ENCODE peak calls at places on chromosomes 5 and 9, in four cellular contexts. One of them, this sample, is unnamed.
A peak's percentile ranks its signal among the peaks of the same experiment; 100 is the strongest.

GRCh38 chr9:22363421-22363887 is 83.2 kb upstream of the DMRTA1 start:
- DNase-seq in H1: no peak
- DNase-seq in IMR-90: no peak
- DNase-seq in H9: no peak
- DNase-seq in this sample: no peak

GRCh38 chr9:113568481-113569321 is 105.2 kb downstream of the RGS3 start:
- DNase-seq in H1: no peak
- DNase-seq in H9: no peak
- DNase-seq in IMR-90: peak; percentile 43
- DNase-seq in this sample: no peak

GRCh38 chr5:122392844-122393243 is 80.8 kb downstream of the SNCAIP start:
- DNase-seq in IMR-90: peak; percentile 75
- DNase-seq in H9: no peak
- DNase-seq in H1: no peak
- DNase-seq in this sample: no peak

GRCh38 chr9:96523429-96523828 is 73.5 kb downstream of the HABP4 start:
- DNase-seq in IMR-90: no peak
- DNase-seq in H1: no peak
- DNase-seq in H9: no peak
- DNase-seq in this sample: no peak

GRCh38 chr5:97534166-97534565 is 351.1 kb upstream of the RIOK2 start:
- DNase-seq in H9: peak; percentile 38
- DNase-seq in IMR-90: peak; percentile 94
- DNase-seq in H1: no peak
- DNase-seq in this sample: peak; percentile 75

GRCh38 chr5:96807099-96807654 is 568 bp downstream of the ERAP1 start:
- DNase-seq in H9: peak; percentile 62
- DNase-seq in IMR-90: peak; percentile 53
- DNase-seq in H1: no peak
- DNase-seq in this sample: peak; percentile 60

GRCh38 chr5:7394889-7395431 is 978 bp upstream of the ADCY2 start:
- DNase-seq in IMR-90: no peak
- DNase-seq in H9: peak; percentile 68
- DNase-seq in H1: no peak
- DNase-seq in this sample: peak; percentile 74

GRCh38 chr5:74070766-74071165 is 444.8 kb downstream of the ARHGEF28 start:
- DNase-seq in H1: no peak
- DNase-seq in H9: no peak
- DNase-seq in IMR-90: no peak
- DNase-seq in this sample: no peak

GRCh38 chr9:88691811-88692210 is 156.8 kb downstream of the NXNL2 start:
- DNase-seq in H1: no peak
- DNase-seq in IMR-90: peak; percentile 84
- DNase-seq in H9: no peak
- DNase-seq in this sample: no peak

GRCh38 chr9:121754655-121755436 is 103.4 kb downstream of the DAB2IP start:
- DNase-seq in IMR-90: no peak
- DNase-seq in H9: no peak
- DNase-seq in H1: no peak
- DNase-seq in this sample: no peak

GRCh38 chr5:167284491-167284890 is 1007.0 kb upstream of the WWC1 start:
- DNase-seq in H9: no peak
- DNase-seq in IMR-90: peak; percentile 70
- DNase-seq in H1: no peak
- DNase-seq in this sample: no peak

GRCh38 chr5:171122372-171122771 is 186.7 kb upstream of the TLX3 start:
- DNase-seq in IMR-90: no peak
- DNase-seq in H1: no peak
- DNase-seq in H9: no peak
- DNase-seq in this sample: no peak

GRCh38 chr9:21017092-21017491 is 14.3 kb downstream of the HACD4 start:
- DNase-seq in H9: no peak
- DNase-seq in IMR-90: peak; percentile 94
- DNase-seq in H1: no peak
- DNase-seq in this sample: no peak

GRCh38 chr9:17802249-17802857 is 223.5 kb downstream of the SH3GL2 start:
- DNase-seq in IMR-90: peak; percentile 16
- DNase-seq in H9: no peak
- DNase-seq in H1: no peak
- DNase-seq in this sample: peak; percentile 10

GRCh38 chr5:137602721-137603273 is 103.7 kb upstream of the SPOCK1 start:
- DNase-seq in H1: no peak
- DNase-seq in IMR-90: no peak
- DNase-seq in H9: no peak
- DNase-seq in this sample: no peak

GRCh38 chr5:95843733-95844223 is 21.3 kb upstream of the GLRX start:
- DNase-seq in H1: no peak
- DNase-seq in IMR-90: no peak
- DNase-seq in H9: no peak
- DNase-seq in this sample: no peak

GRCh38 chr5:125046838-125047237 is 300.4 kb upstream of the ZNF608 start:
- DNase-seq in IMR-90: no peak
- DNase-seq in H9: no peak
- DNase-seq in H1: no peak
- DNase-seq in this sample: no peak

GRCh38 chr9:112620998-112621694 is 96.8 kb downstream of the INIP start:
- DNase-seq in H1: no peak
- DNase-seq in H9: no peak
- DNase-seq in IMR-90: no peak
- DNase-seq in this sample: no peak

GRCh38 chr5:178058321-178059012 is 54.9 kb upstream of the N4BP3 start:
- DNase-seq in H9: no peak
- DNase-seq in H1: no peak
- DNase-seq in IMR-90: no peak
- DNase-seq in this sample: no peak

GRCh38 chr9:107472581-107473335 is 16.8 kb downstream of the KLF4 start:
- DNase-seq in H1: no peak
- DNase-seq in IMR-90: no peak
- DNase-seq in H9: no peak
- DNase-seq in this sample: no peak

GRCh38 chr5:40172721-40173120 is 507.0 kb upstream of the PTGER4 start:
- DNase-seq in H1: no peak
- DNase-seq in H9: no peak
- DNase-seq in IMR-90: no peak
- DNase-seq in this sample: no peak

GRCh38 chr5:40198736-40199135 is 481.0 kb upstream of the PTGER4 start:
- DNase-seq in H1: no peak
- DNase-seq in IMR-90: no peak
- DNase-seq in H9: no peak
- DNase-seq in this sample: no peak

GRCh38 chr9:121399883-121400607 is 30.0 kb upstream of the STOM start:
- DNase-seq in H9: no peak
- DNase-seq in H1: no peak
- DNase-seq in IMR-90: peak; percentile 86
- DNase-seq in this sample: peak; percentile 76

GRCh38 chr5:16600949-16601348 is 15.8 kb downstream of the RETREG1 start:
- DNase-seq in IMR-90: no peak
- DNase-seq in H1: no peak
- DNase-seq in H9: no peak
- DNase-seq in this sample: no peak

GRCh38 chr9:107208121-107208520 is 75.0 kb upstream of the RAD23B start:
- DNase-seq in H9: no peak
- DNase-seq in IMR-90: peak; percentile 47
- DNase-seq in H1: no peak
- DNase-seq in this sample: no peak

GRCh38 chr9:16369427-16369826 is 501.0 kb downstream of the BNC2 start:
- DNase-seq in H9: peak; percentile 23
- DNase-seq in IMR-90: no peak
- DNase-seq in H1: no peak
- DNase-seq in this sample: peak; percentile 70

GRCh38 chr5:168128556-168128955 is 162.9 kb upstream of the WWC1 start:
- DNase-seq in H1: no peak
- DNase-seq in H9: no peak
- DNase-seq in IMR-90: no peak
- DNase-seq in this sample: no peak

GRCh38 chr5:92391-93220 is 638 bp downstream of the PLEKHG4B start:
- DNase-seq in IMR-90: no peak
- DNase-seq in H1: no peak
- DNase-seq in H9: no peak
- DNase-seq in this sample: peak; percentile 71

GRCh38 chr9:91727972-91728371 is 222.1 kb downstream of the ROR2 start:
- DNase-seq in H9: no peak
- DNase-seq in H1: no peak
- DNase-seq in IMR-90: no peak
- DNase-seq in this sample: no peak

GRCh38 chr9:93665128-93665565 is 88.8 kb downstream of the PHF2 start:
- DNase-seq in IMR-90: no peak
- DNase-seq in H1: no peak
- DNase-seq in H9: no peak
- DNase-seq in this sample: no peak

GRCh38 chr5:80798166-80798565 is 143.4 kb upstream of the DHFR start:
- DNase-seq in H9: no peak
- DNase-seq in H1: no peak
- DNase-seq in IMR-90: no peak
- DNase-seq in this sample: no peak

GRCh38 chr5:146001544-146002185 is 65.3 kb downstream of the SH3RF2 start:
- DNase-seq in H1: no peak
- DNase-seq in H9: no peak
- DNase-seq in IMR-90: no peak
- DNase-seq in this sample: no peak

GRCh38 chr5:135887881-135888614 is 7.6 kb downstream of the IL9 start:
- DNase-seq in H9: peak; percentile 69
- DNase-seq in H1: no peak
- DNase-seq in IMR-90: peak; percentile 52
- DNase-seq in this sample: peak; percentile 67

GRCh38 chr5:171821286-171821685 is 35.7 kb downstream of the SMIM23 start:
- DNase-seq in IMR-90: no peak
- DNase-seq in H9: no peak
- DNase-seq in H1: no peak
- DNase-seq in this sample: no peak

GRCh38 chr9:6910032-6910431 is 152.3 kb downstream of the KDM4C start:
- DNase-seq in H1: no peak
- DNase-seq in IMR-90: peak; percentile 34
- DNase-seq in H9: no peak
- DNase-seq in this sample: no peak

GRCh38 chr5:77629553-77630245 is 8.8 kb downstream of the OTP start:
- DNase-seq in IMR-90: no peak
- DNase-seq in H1: no peak
- DNase-seq in H9: peak; percentile 66
- DNase-seq in this sample: no peak

DNA sequence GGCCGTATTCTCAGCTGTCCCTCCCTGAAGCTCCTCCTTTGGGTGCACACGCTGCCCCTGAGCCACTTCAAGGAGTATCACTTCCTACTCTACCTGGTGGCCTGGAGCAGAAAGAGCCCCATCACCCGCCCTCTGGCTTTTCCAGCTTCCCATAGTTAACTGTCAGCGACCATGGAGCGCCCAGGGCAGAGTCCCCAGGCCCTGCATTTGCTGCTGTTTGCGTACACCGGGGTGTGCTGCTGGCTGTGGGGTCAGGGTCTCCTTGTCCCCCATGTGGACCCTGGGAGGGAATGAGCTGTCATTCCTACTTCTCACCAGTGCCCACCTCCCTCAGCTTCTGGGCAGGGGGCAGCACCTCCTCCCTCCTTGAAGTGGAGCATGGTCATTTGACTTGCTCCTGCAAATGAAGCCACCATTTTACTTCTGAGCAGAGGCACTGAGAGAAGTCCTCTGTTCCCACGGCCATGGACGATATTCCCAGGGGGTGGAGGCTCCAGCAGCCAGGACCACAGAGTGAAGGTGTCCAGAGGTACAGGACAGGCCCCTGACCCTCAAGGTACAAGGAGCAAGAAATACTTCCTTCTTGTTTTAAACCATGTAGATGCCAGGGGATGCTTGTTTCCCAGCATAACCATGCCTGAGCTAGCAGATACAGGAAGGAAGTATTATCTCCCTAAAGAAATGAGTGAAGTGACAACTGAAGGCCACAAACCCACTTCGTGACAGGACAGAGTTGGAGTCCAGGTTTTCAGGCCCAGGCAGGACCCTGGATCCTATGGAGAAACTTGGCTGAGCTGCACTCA is 40.6 kb upstream of the COL5A1 start:
- DNase-seq in IMR-90: no peak
- DNase-seq in H1: no peak
- DNase-seq in H9: peak; percentile 18
- DNase-seq in this sample: no peak
- H3K27ac ChIP-seq in IMR-90: peak overlapping the region; percentile 70
- H3K27ac ChIP-seq in H1: no peak overlapping the region
- H3K27ac ChIP-seq in H9: no peak overlapping the region
- H3K27ac ChIP-seq in this sample: peak overlapping the region; percentile 97

DNA sequence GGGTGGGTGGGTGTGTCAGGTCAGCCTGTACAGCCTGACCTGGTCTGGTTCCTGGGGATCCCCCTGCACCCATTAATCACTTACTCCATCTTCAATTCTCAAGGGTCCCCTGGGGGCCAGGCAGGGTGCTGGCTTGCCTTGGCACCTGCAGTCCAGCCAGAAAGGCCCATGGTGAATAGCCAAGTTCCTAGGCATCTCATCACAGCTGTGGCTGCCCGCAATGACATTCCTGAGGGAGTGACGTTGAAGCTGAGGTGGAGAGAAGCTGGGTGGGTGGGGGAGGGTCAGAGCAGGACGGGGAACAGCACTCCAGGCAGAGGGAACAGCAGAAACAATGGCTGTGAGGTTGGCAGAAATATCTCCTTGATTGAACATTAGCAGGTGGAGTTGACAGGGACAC is 10.6 kb downstream of the HMCN2 start:
- DNase-seq in H1: no peak
- DNase-seq in H9: no peak
- DNase-seq in IMR-90: peak; percentile 81
- DNase-seq in this sample: peak; percentile 73
- H3K56ac ChIP-seq in H1: no peak overlapping the region
- H3K56ac ChIP-seq in H9: no peak overlapping the region
- H3K56ac ChIP-seq in IMR-90: no peak overlapping the region
- H3K56ac ChIP-seq in this sample: no peak overlapping the region

GRCh38 chr5:143916441-143916840 is 104.5 kb downstream of the HMHB1 start:
- DNase-seq in H9: no peak
- DNase-seq in H1: no peak
- DNase-seq in IMR-90: no peak
- DNase-seq in this sample: no peak
- H3K27ac ChIP-seq in H9: no peak overlapping the region
- H3K27ac ChIP-seq in H1: no peak overlapping the region
- H3K27ac ChIP-seq in IMR-90: no peak overlapping the region
- H3K27ac ChIP-seq in this sample: no peak overlapping the region

DNA sequence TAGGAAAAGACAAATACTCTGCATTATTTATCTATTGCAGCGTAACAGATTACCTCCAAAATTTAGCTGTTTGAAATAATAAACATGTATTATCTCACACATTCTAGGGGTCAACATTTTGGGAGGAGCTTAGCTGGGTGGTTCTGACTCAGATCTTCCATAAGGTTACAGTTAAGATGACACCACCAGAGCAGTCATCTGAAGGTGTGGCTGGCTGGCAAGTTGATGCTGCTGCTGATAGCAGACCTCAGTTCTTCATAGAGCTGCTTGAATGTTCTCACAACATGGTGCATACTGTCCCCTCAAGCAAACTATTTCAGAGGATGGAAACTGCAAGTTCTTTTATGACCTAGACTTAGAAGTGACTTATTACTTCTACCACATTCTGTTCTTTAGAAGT is 146.3 kb upstream of the FSTL4 start:
- DNase-seq in H1: no peak
- DNase-seq in H9: no peak
- DNase-seq in IMR-90: no peak
- DNase-seq in this sample: peak; percentile 16
- H3K56ac ChIP-seq in H1: no peak overlapping the region
- H3K56ac ChIP-seq in H9: no peak overlapping the region
- H3K56ac ChIP-seq in IMR-90: no peak overlapping the region
- H3K56ac ChIP-seq in this sample: no peak overlapping the region

This sample was measured in mesendoderm.